ENCODE peak calls at places on chromosome 2, in five cellular contexts. R is cardiac muscle cell, U is RWPE1, Q is RWPE2, T is A673. C is an unnamed sample.
A peak's percentile ranks its signal among the peaks of the same experiment; 100 is the strongest.

GRCh38 chr2:238320648-238321281 is 447 bp downstream of the TRAF3IP1 start:
- DNase-seq in R (peak; percentile 21), U (peak; percentile 44), Q (peak; percentile 60), T (peak; percentile 12), C (no peak)

GRCh38 chr2:197058777-197059176 is 132.3 kb upstream of the PGAP1 start:
- DNase-seq in R (no peak), U (no peak), Q (no peak), T (no peak), C (no peak)

GRCh38 chr2:9124231-9124651 is 82.4 kb upstream of the ASAP2 start:
- DNase-seq in R (no peak), U (no peak), Q (no peak), T (no peak), C (no peak)

GRCh38 chr2:164621761-164622105 is 451 bp upstream of the GRB14 start:
- DNase-seq in R (no peak), U (peak; percentile 24), Q (no peak), T (no peak), C (no peak)

GRCh38 chr2:237724811-237725478 is 73.6 kb upstream of the RBM44 start:
- DNase-seq in R (no peak), U (no peak), Q (no peak), T (no peak), C (no peak)

GRCh38 chr2:233700028-233700635 is 7.4 kb downstream of the UGT1A6 start:
- DNase-seq in R (peak; percentile 97), U (no peak), Q (no peak), T (peak; percentile 73), C (no peak)

GRCh38 chr2:162146906-162147305 is 5.1 kb downstream of the GCG start:
- DNase-seq in R (no peak), U (no peak), Q (no peak), T (no peak), C (no peak)

GRCh38 chr2:57842531-57842930 is 204.1 kb upstream of the VRK2 start:
- DNase-seq in R (peak; percentile 1), U (no peak), Q (no peak), T (no peak), C (no peak)

GRCh38 chr2:172249336-172249735 is 146.6 kb upstream of the DLX2 start:
- DNase-seq in R (no peak), U (peak; percentile 62), Q (no peak), T (no peak), C (no peak)

GRCh38 chr2:167697961-167698360 is 549.4 kb downstream of the STK39 start:
- DNase-seq in R (no peak), U (no peak), Q (no peak), T (no peak), C (no peak)

GRCh38 chr2:29920130-29920577 is 1.2 kb downstream of the ALK start:
- DNase-seq in R (peak; percentile 45), U (peak; percentile 42), Q (peak; percentile 63), T (peak; percentile 85), C (peak; percentile 60)

GRCh38 chr2:180728928-180729559 is 251.4 kb upstream of the UBE2E3 start:
- DNase-seq in R (peak; percentile 76), U (peak; percentile 72), Q (no peak), T (peak; percentile 70), C (no peak)

DNA sequence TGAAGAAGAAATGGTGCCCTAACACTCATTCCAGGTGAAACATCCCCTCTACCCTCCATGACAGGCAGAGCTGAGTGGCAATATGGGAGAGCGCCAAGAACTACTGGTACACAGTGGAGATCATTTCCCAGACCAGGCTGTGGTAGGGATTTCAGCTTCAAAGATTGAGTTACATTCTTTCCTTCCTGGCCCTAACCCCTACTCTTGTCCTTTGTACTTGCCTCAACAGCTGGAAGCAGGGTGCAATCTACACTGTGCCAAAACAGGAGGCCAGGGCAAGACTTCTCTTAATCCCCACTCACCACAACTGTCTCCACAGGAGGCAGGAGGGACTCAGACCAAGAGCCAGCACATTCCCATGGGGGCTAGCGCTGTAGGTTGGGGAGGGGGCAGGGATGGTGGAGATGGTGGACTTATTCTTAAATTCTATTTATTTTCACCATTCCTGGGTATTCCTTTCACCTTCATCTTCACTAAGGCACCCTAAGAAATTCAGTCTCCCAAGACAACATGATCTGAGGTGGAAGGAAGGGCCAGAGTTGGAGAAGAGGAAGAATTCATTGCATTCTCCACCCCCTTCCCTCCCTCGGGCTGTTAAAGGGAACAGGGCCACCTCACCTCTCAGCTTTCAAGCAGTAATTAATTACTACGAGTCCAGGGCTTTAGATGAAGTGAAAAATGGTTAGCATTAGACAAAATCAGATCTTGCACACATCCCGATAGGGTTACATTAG is 65.9 kb downstream of the AAK1 start:
- DNase-seq in R (peak; percentile 33), U (no peak), Q (no peak), T (no peak), C (peak; percentile 45)
- H3K27ac ChIP-seq in R (no peak overlapping the region), U (no peak overlapping the region), Q (no peak overlapping the region), T (no peak overlapping the region), C (peak overlapping the region; percentile 81)

DNA sequence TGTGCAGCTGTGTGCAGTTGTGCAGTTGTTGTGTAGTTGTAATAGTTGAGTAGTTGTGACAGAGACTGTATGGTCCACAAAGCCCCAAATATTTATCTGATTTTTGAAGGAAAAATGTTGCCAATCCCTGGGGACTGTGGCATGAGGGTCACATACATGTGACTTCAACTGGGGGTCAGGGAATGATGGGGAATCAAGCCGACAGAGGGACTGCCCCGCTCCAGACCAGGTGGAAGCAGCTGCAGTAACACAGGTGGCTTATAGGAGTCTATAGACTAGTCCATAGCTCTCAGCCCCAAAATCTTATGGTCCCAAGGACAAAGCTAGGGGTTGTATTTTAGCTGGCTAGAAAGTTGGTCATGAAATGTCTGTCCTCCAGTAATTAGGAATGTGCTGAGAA is 29.8 kb downstream of the FHL2 start:
- DNase-seq in R (no peak), U (no peak), Q (no peak), T (no peak), C (no peak)
- H3K27ac ChIP-seq in R (peak overlapping the region; percentile 61), U (no peak overlapping the region), Q (no peak overlapping the region), T (no peak overlapping the region), C (no peak overlapping the region)

DNA sequence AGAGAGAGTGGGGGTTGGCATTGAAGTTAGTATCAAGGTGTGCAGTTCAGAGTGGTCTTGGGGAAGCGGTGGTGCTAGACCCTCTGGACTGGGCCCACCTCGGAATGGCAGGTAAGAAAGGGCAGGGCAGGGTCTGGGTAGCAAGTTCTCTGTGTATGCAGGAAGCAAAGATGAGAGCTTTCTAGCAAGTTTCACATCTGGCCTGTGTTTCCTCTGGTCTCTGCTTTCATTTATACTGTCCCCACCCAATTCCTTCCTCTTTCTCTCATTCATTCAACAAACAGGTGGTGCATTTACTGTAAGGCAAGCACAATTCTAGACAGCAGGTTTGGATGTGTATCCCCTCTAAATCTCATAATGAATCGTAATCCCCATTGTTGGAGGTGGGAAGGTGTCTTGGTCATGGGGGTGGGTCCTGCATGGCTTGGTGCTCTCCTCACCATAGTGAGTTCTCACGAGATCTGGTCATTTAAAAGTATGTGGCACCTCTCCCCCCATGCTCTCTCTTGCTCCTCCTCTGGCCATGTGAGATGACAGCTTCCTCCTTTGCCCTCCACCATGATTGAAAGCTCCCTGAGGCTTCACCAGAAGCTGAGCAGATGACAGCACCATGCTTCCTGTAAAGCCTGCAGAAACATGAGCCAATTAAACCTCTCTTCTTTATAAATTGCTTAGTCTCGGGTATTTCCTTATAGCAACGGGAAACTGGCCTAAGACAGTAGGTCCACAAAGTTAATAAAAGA is 51.8 kb downstream of the PKDCC start:
- DNase-seq in R (no peak), U (no peak), Q (no peak), T (no peak), C (no peak)
- H3K27ac ChIP-seq in R (no peak overlapping the region), U (no peak overlapping the region), Q (no peak overlapping the region), T (no peak overlapping the region), C (no peak overlapping the region)

DNA sequence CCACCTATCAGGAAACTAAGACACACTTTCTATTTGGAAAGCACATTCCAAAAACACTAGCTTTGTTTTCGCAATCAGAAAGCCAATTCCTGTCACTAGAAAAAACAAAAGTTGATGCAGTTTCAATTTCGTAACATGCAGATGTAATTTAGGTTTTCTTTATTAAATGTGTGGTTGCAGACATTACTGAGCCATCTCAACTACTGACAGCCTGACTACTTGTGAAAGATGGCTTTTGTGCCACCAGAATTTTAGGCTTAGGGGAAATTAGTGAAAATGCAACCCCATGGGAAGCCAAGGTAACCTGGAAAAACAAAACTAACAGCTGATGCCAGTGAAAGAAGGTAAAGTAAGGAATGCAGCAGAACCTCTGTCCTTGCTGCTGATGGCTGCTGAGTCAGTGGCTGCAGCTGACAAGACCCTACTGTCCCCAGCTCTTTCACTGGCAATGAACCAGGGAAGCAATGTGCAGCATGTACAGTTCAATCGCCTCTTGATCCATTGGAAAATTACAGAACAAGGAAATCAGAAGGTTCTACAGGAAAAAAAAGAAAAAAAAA is 34.9 kb downstream of the FEZ2 start:
- DNase-seq in R (peak; percentile 71), U (no peak), Q (no peak), T (no peak), C (no peak)
- H3K27ac ChIP-seq in R (no peak overlapping the region), U (peak overlapping the region; percentile 58), Q (peak overlapping the region; percentile 96), T (peak overlapping the region; percentile 72), C (peak overlapping the region; percentile 78)

GRCh38 chr2:28274911-28275685 is 117.6 kb upstream of the FOSL2 start:
- DNase-seq in R (peak; percentile 89), U (peak; percentile 83), Q (peak; percentile 75), T (peak; percentile 97), C (no peak)
- H3K27ac ChIP-seq in R (no peak overlapping the region), U (peak overlapping the region; percentile 96), Q (peak overlapping the region; percentile 96), T (peak overlapping the region; percentile 81), C (peak overlapping the region; percentile 76)

GRCh38 chr2:190272457-190272842 is 47.2 kb downstream of the HIBCH start:
- DNase-seq in R (no peak), U (no peak), Q (no peak), T (no peak), C (no peak)

GRCh38 chr2:190271783-190272456 is 47.7 kb downstream of the HIBCH start:
- DNase-seq in R (no peak), U (no peak), Q (no peak), T (no peak), C (no peak)

GRCh38 chr2:190280565-190281330 is 38.9 kb downstream of the HIBCH start:
- DNase-seq in R (no peak), U (no peak), Q (no peak), T (no peak), C (no peak)

GRCh38 chr2:190277234-190278112 is 42.2 kb downstream of the HIBCH start:
- DNase-seq in R (peak; percentile 70), U (no peak), Q (no peak), T (peak; percentile 61), C (no peak)
- H3K27ac ChIP-seq in R (no peak overlapping the region), U (no peak overlapping the region), Q (no peak overlapping the region), T (no peak overlapping the region), C (no peak overlapping the region)

GRCh38 chr2:209505410-209505809 is 81.6 kb downstream of the MAP2 start:
- DNase-seq in R (no peak), U (no peak), Q (no peak), T (no peak), C (no peak)
- H3K27ac ChIP-seq in R (no peak overlapping the region), U (no peak overlapping the region), Q (no peak overlapping the region), T (no peak overlapping the region), C (no peak overlapping the region)

C was measured in psoas muscle.